ENCODE peak calls at places on chromosomes 1 and 21, in nine cellular contexts. One of them, this sample, is unnamed.

GRCh38 chr21:42666023-42666747 is 12.8 kb downstream of the PDE9A start:
- DNase-seq in endothelial cell: no peak
- DNase-seq in tibial nerve: no peak
- DNase-seq in heart right ventricle: no peak
- DNase-seq in uterus: no peak
- DNase-seq in A673: peak
- DNase-seq in OCI-LY7: peak
- DNase-seq in brain microvascular endothelial cell: no peak
- DNase-seq in CD4-positive, alpha-beta T cell: no peak
- DNase-seq in this sample: no peak

GRCh38 chr1:199742547-199742946 is 285.0 kb upstream of the NR5A2 start:
- DNase-seq in CD4-positive, alpha-beta T cell: no peak
- DNase-seq in uterus: no peak
- DNase-seq in OCI-LY7: no peak
- DNase-seq in brain microvascular endothelial cell: peak
- DNase-seq in A673: peak
- DNase-seq in heart right ventricle: no peak
- DNase-seq in endothelial cell: no peak
- DNase-seq in tibial nerve: no peak
- DNase-seq in this sample: no peak

GRCh38 chr1:2231667-2232254 is 3.6 kb downstream of the SKI start:
- DNase-seq in CD4-positive, alpha-beta T cell: peak
- DNase-seq in brain microvascular endothelial cell: peak
- DNase-seq in heart right ventricle: peak
- DNase-seq in uterus: peak
- DNase-seq in A673: peak
- DNase-seq in OCI-LY7: no peak
- DNase-seq in tibial nerve: peak
- DNase-seq in endothelial cell: no peak
- DNase-seq in this sample: peak

GRCh38 chr1:116824631-116825399 is 70.6 kb downstream of the CD2 start:
- DNase-seq in heart right ventricle: no peak
- DNase-seq in brain microvascular endothelial cell: no peak
- DNase-seq in tibial nerve: no peak
- DNase-seq in A673: peak
- DNase-seq in CD4-positive, alpha-beta T cell: no peak
- DNase-seq in uterus: no peak
- DNase-seq in endothelial cell: no peak
- DNase-seq in OCI-LY7: no peak
- DNase-seq in this sample: no peak

GRCh38 chr1:246081138-246081702 is 425.9 kb downstream of the SMYD3 start:
- DNase-seq in heart right ventricle: no peak
- DNase-seq in brain microvascular endothelial cell: no peak
- DNase-seq in OCI-LY7: no peak
- DNase-seq in CD4-positive, alpha-beta T cell: no peak
- DNase-seq in endothelial cell: no peak
- DNase-seq in uterus: no peak
- DNase-seq in tibial nerve: no peak
- DNase-seq in A673: no peak
- DNase-seq in this sample: no peak

GRCh38 chr1:237817277-237817676 is 73.4 kb downstream of the ZP4 start:
- DNase-seq in uterus: no peak
- DNase-seq in A673: no peak
- DNase-seq in endothelial cell: no peak
- DNase-seq in brain microvascular endothelial cell: no peak
- DNase-seq in CD4-positive, alpha-beta T cell: no peak
- DNase-seq in heart right ventricle: no peak
- DNase-seq in tibial nerve: no peak
- DNase-seq in OCI-LY7: no peak
- DNase-seq in this sample: no peak

GRCh38 chr1:31264790-31265386 is 25.2 kb upstream of the NKAIN1 start:
- DNase-seq in uterus: no peak
- DNase-seq in CD4-positive, alpha-beta T cell: no peak
- DNase-seq in tibial nerve: no peak
- DNase-seq in OCI-LY7: no peak
- DNase-seq in endothelial cell: no peak
- DNase-seq in brain microvascular endothelial cell: no peak
- DNase-seq in A673: no peak
- DNase-seq in heart right ventricle: peak
- DNase-seq in this sample: no peak

GRCh38 chr21:32131960-32132359 is 146.9 kb downstream of the MIS18A start:
- DNase-seq in uterus: no peak
- DNase-seq in OCI-LY7: no peak
- DNase-seq in heart right ventricle: no peak
- DNase-seq in brain microvascular endothelial cell: peak
- DNase-seq in A673: no peak
- DNase-seq in tibial nerve: no peak
- DNase-seq in CD4-positive, alpha-beta T cell: no peak
- DNase-seq in endothelial cell: no peak
- DNase-seq in this sample: no peak

GRCh38 chr1:230752407-230752806 is 5.2 kb downstream of the CAPN9 start:
- DNase-seq in A673: no peak
- DNase-seq in OCI-LY7: no peak
- DNase-seq in CD4-positive, alpha-beta T cell: no peak
- DNase-seq in heart right ventricle: no peak
- DNase-seq in endothelial cell: no peak
- DNase-seq in brain microvascular endothelial cell: no peak
- DNase-seq in tibial nerve: no peak
- DNase-seq in uterus: no peak
- DNase-seq in this sample: no peak

GRCh38 chr1:39507230-39507928 is 15.9 kb downstream of the BMP8A start:
- DNase-seq in uterus: no peak
- DNase-seq in CD4-positive, alpha-beta T cell: no peak
- DNase-seq in endothelial cell: peak
- DNase-seq in brain microvascular endothelial cell: no peak
- DNase-seq in tibial nerve: no peak
- DNase-seq in A673: peak
- DNase-seq in OCI-LY7: peak
- DNase-seq in heart right ventricle: no peak
- DNase-seq in this sample: peak
- TF ChIP-seq CTCF in uterus: no peak
- TF ChIP-seq CTCF in CD4-positive, alpha-beta T cell: no peak
- TF ChIP-seq CTCF in endothelial cell: no peak
- TF ChIP-seq CTCF in brain microvascular endothelial cell: peak
- TF ChIP-seq CTCF in tibial nerve: no peak
- TF ChIP-seq CTCF in A673: peak
- TF ChIP-seq CTCF in OCI-LY7: peak
- TF ChIP-seq CTCF in heart right ventricle: peak
- TF ChIP-seq CTCF in this sample: peak

GRCh38 chr1:112297536-112297935 is 98.5 kb upstream of the CTTNBP2NL start:
- DNase-seq in tibial nerve: no peak
- DNase-seq in CD4-positive, alpha-beta T cell: no peak
- DNase-seq in OCI-LY7: no peak
- DNase-seq in brain microvascular endothelial cell: no peak
- DNase-seq in uterus: no peak
- DNase-seq in A673: peak
- DNase-seq in endothelial cell: no peak
- DNase-seq in heart right ventricle: no peak
- DNase-seq in this sample: no peak

GRCh38 chr1:112296908-112297307 is 99.1 kb upstream of the CTTNBP2NL start:
- DNase-seq in endothelial cell: no peak
- DNase-seq in OCI-LY7: no peak
- DNase-seq in heart right ventricle: no peak
- DNase-seq in uterus: no peak
- DNase-seq in brain microvascular endothelial cell: peak
- DNase-seq in tibial nerve: no peak
- DNase-seq in CD4-positive, alpha-beta T cell: no peak
- DNase-seq in A673: peak
- DNase-seq in this sample: no peak

GRCh38 chr1:112304151-112304550 is 91.9 kb upstream of the CTTNBP2NL start:
- DNase-seq in heart right ventricle: no peak
- DNase-seq in endothelial cell: no peak
- DNase-seq in brain microvascular endothelial cell: no peak
- DNase-seq in tibial nerve: no peak
- DNase-seq in CD4-positive, alpha-beta T cell: no peak
- DNase-seq in A673: no peak
- DNase-seq in OCI-LY7: no peak
- DNase-seq in uterus: no peak
- DNase-seq in this sample: no peak

GRCh38 chr1:112298558-112298957 is 97.5 kb upstream of the CTTNBP2NL start:
- DNase-seq in CD4-positive, alpha-beta T cell: no peak
- DNase-seq in OCI-LY7: peak
- DNase-seq in brain microvascular endothelial cell: peak
- DNase-seq in uterus: no peak
- DNase-seq in heart right ventricle: no peak
- DNase-seq in endothelial cell: peak
- DNase-seq in A673: peak
- DNase-seq in tibial nerve: peak
- DNase-seq in this sample: no peak
- TF ChIP-seq CTCF in CD4-positive, alpha-beta T cell: no peak
- TF ChIP-seq CTCF in OCI-LY7: peak
- TF ChIP-seq CTCF in brain microvascular endothelial cell: peak
- TF ChIP-seq CTCF in uterus: no peak
- TF ChIP-seq CTCF in heart right ventricle: peak
- TF ChIP-seq CTCF in endothelial cell: peak
- TF ChIP-seq CTCF in A673: peak
- TF ChIP-seq CTCF in tibial nerve: peak
- TF ChIP-seq CTCF in this sample: peak

GRCh38 chr21:36692125-36692843 is 6.6 kb upstream of the SIM2 start:
- DNase-seq in CD4-positive, alpha-beta T cell: no peak
- DNase-seq in heart right ventricle: no peak
- DNase-seq in A673: no peak
- DNase-seq in endothelial cell: peak
- DNase-seq in brain microvascular endothelial cell: no peak
- DNase-seq in tibial nerve: no peak
- DNase-seq in OCI-LY7: no peak
- DNase-seq in uterus: no peak
- DNase-seq in this sample: no peak
- TF ChIP-seq CTCF in CD4-positive, alpha-beta T cell: no peak
- TF ChIP-seq CTCF in heart right ventricle: no peak
- TF ChIP-seq CTCF in A673: no peak
- TF ChIP-seq CTCF in endothelial cell: no peak
- TF ChIP-seq CTCF in brain microvascular endothelial cell: no peak
- TF ChIP-seq CTCF in tibial nerve: no peak
- TF ChIP-seq CTCF in OCI-LY7: no peak
- TF ChIP-seq CTCF in uterus: no peak
- TF ChIP-seq CTCF in this sample: no peak

DNA sequence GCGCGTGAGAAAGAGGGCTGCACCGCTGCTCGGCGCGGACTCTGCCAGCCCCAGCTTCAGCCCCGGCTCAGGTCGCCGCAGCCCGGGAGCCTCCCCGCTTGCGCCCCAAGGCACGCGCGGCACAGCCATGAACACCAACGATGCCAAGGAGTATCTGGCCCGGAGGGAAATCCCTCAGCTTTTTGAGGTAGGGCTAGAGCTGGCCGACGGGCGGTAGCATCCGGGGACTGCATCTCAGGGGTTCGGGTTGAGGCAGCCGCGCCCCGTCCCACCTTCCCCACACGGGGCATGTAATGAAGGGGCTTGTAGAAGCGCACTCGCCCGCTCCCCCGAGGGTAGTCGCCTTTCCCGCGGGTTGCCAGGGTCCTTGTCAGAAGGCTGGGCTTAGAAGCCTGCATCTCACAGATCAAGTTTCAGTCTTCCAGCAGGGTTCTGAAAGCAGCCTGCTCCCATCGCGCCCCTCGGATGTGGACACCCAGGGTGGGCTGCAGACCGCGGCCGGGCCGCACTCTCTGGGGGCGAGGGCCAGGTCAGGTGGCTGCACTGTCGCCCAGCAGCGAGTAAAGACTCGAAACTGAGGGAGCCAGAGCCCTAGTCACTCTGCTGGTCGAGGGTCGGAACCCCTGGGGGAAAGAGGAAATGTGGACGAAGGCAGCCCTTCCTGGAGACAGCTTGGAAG is 507 bp downstream of the AK5 start:
- DNase-seq in OCI-LY7: no peak
- DNase-seq in brain microvascular endothelial cell: no peak
- DNase-seq in tibial nerve: no peak
- DNase-seq in endothelial cell: peak
- DNase-seq in uterus: no peak
- DNase-seq in heart right ventricle: no peak
- DNase-seq in A673: peak
- DNase-seq in CD4-positive, alpha-beta T cell: peak
- DNase-seq in this sample: peak
- TF ChIP-seq CTCF in OCI-LY7: no peak
- TF ChIP-seq CTCF in brain microvascular endothelial cell: no peak
- TF ChIP-seq CTCF in tibial nerve: no peak
- TF ChIP-seq CTCF in endothelial cell: no peak
- TF ChIP-seq CTCF in uterus: no peak
- TF ChIP-seq CTCF in heart right ventricle: no peak
- TF ChIP-seq CTCF in A673: no peak
- TF ChIP-seq CTCF in CD4-positive, alpha-beta T cell: no peak
- TF ChIP-seq CTCF in this sample: peak

GRCh38 chr21:46325073-46325912 is 1.3 kb downstream of the PCNT start:
- DNase-seq in tibial nerve: no peak
- DNase-seq in endothelial cell: peak
- DNase-seq in CD4-positive, alpha-beta T cell: peak
- DNase-seq in A673: peak
- DNase-seq in OCI-LY7: peak
- DNase-seq in brain microvascular endothelial cell: peak
- DNase-seq in heart right ventricle: peak
- DNase-seq in uterus: peak
- DNase-seq in this sample: no peak
- TF ChIP-seq CTCF in tibial nerve: no peak
- TF ChIP-seq CTCF in endothelial cell: no peak
- TF ChIP-seq CTCF in CD4-positive, alpha-beta T cell: no peak
- TF ChIP-seq CTCF in A673: peak
- TF ChIP-seq CTCF in OCI-LY7: peak
- TF ChIP-seq CTCF in brain microvascular endothelial cell: peak
- TF ChIP-seq CTCF in heart right ventricle: no peak
- TF ChIP-seq CTCF in uterus: peak
- TF ChIP-seq CTCF in this sample: peak

DNA sequence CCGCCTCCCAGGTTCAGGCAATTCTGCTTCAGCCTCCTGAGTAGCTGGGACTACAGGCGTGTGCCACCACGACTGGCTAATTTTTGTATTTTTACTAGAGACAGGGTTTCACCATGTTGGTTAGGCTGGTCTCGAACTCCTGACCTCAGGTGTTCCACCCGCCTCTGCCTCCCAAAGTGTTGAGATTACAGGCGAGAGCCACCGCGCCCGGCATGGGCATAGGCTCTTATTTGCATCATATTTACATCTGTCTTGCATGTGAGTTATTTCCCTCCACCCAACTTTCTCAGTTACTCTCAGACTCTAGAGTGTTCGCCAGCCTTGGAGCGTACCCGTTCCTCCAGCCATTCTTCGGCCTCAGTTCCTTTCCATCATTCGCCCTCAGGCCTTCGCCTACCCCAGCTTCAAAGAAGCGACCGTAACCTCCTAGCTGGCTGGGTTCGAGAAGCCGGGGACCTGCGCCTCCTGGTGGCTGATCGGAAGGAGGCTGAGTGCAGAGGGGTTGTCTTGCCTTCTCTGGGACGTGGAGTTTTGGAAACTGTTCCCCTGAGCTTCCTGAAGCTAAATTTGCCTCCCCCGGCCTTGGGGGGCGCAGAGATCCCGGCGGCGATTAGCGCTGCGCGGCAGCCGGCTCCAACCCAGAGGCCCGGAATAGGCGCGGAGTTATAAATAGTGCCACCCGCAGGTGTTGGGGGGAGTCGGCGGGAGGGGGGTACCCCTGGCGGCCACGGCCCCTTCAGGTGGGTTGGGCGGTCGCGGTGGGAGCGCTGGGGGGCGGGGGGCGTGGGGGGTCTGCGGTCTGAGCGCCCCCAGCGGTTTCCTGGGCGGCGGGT is 3.6 kb upstream of the ZBTB7B start:
- DNase-seq in OCI-LY7: peak
- DNase-seq in tibial nerve: no peak
- DNase-seq in A673: peak
- DNase-seq in heart right ventricle: peak
- DNase-seq in CD4-positive, alpha-beta T cell: peak
- DNase-seq in endothelial cell: peak
- DNase-seq in brain microvascular endothelial cell: no peak
- DNase-seq in uterus: peak
- DNase-seq in this sample: peak
- TF ChIP-seq CTCF in OCI-LY7: peak
- TF ChIP-seq CTCF in tibial nerve: peak
- TF ChIP-seq CTCF in A673: peak
- TF ChIP-seq CTCF in heart right ventricle: peak
- TF ChIP-seq CTCF in CD4-positive, alpha-beta T cell: peak
- TF ChIP-seq CTCF in endothelial cell: peak
- TF ChIP-seq CTCF in brain microvascular endothelial cell: peak
- TF ChIP-seq CTCF in uterus: peak
- TF ChIP-seq CTCF in this sample: peak

GRCh38 chr1:248807067-248807737 is 18.5 kb downstream of the SH3BP5L start:
- DNase-seq in brain microvascular endothelial cell: no peak
- DNase-seq in tibial nerve: no peak
- DNase-seq in A673: peak
- DNase-seq in CD4-positive, alpha-beta T cell: peak
- DNase-seq in OCI-LY7: peak
- DNase-seq in endothelial cell: peak
- DNase-seq in uterus: no peak
- DNase-seq in heart right ventricle: peak
- DNase-seq in this sample: no peak
- TF ChIP-seq CTCF in brain microvascular endothelial cell: peak
- TF ChIP-seq CTCF in tibial nerve: peak
- TF ChIP-seq CTCF in A673: peak
- TF ChIP-seq CTCF in CD4-positive, alpha-beta T cell: peak
- TF ChIP-seq CTCF in OCI-LY7: peak
- TF ChIP-seq CTCF in endothelial cell: peak
- TF ChIP-seq CTCF in uterus: peak
- TF ChIP-seq CTCF in heart right ventricle: peak
- TF ChIP-seq CTCF in this sample: peak